ENCODE peak calls at places on chromosomes 16 and 17, in six cellular contexts. I is cardiac muscle cell, A is Peyer's patch, Y is AG04450, W is ascending aorta, J is lower lobe of right lung. H is an unnamed sample.

GRCh38 chr16:65117701-65118448 is 4.0 kb downstream of the CDH11 start:
- DNase-seq in A (peak; percentile 82), I (peak; percentile 90), J (no peak), W (peak; percentile 84), Y (peak; percentile 75), H (peak; percentile 72)

GRCh38 chr16:74431516-74431915 is 10.2 kb upstream of the CLEC18B start:
- DNase-seq in A (no peak), W (no peak), Y (no peak), J (no peak), I (no peak), H (no peak)

GRCh38 chr17:83124871-83125514 is 45.6 kb downstream of the METRNL start:
- DNase-seq in W (peak; percentile 65), I (no peak), J (peak; percentile 41), A (peak; percentile 51), Y (no peak), H (no peak)

GRCh38 chr17:79801156-79802038 is 4.5 kb upstream of the CBX8 start:
- DNase-seq in I (no peak), A (no peak), W (no peak), J (no peak), Y (no peak), H (no peak)

GRCh38 chr16:53291757-53292392 is 142.4 kb upstream of the RBL2 start:
- DNase-seq in J (no peak), W (no peak), Y (no peak), A (no peak), I (no peak), H (no peak)

GRCh38 chr17:4750606-4751005 is 10.9 kb upstream of the CXCL16 start:
- DNase-seq in W (no peak), J (peak; percentile 41), A (no peak), Y (no peak), I (no peak), H (no peak)

GRCh38 chr16:845349-845740 is 44.8 kb upstream of the GNG13 start:
- DNase-seq in I (no peak), W (no peak), J (no peak), A (no peak), Y (no peak), H (no peak)

GRCh38 chr16:88634141-88634993 is 4.0 kb upstream of the IL17C start:
- DNase-seq in A (peak; percentile 93), Y (no peak), I (peak; percentile 63), W (no peak), J (peak; percentile 82), H (no peak)

GRCh38 chr17:10121971-10122707 is 76.3 kb downstream of the GAS7 start:
- DNase-seq in I (no peak), Y (no peak), A (no peak), W (no peak), J (no peak), H (peak; percentile 74)

GRCh38 chr17:17545031-17545820 is 46.3 kb downstream of the PEMT start:
- DNase-seq in Y (no peak), I (peak; percentile 71), A (no peak), J (no peak), W (peak; percentile 78), H (peak; percentile 47)

GRCh38 chr17:79463421-79464309 is 147.2 kb downstream of the RBFOX3 start:
- DNase-seq in I (no peak), W (no peak), J (no peak), Y (no peak), A (no peak), H (no peak)

GRCh38 chr16:11180489-11180888 is 75.5 kb downstream of the SOCS1 start:
- DNase-seq in I (no peak), W (no peak), Y (no peak), A (no peak), J (peak; percentile 70), H (no peak)

GRCh38 chr17:76789235-76789788 is 51.4 kb downstream of the MFSD11 start:
- DNase-seq in I (no peak), W (no peak), J (peak; percentile 66), Y (no peak), A (no peak), H (no peak)

GRCh38 chr16:89314357-89314756 is 96.9 kb downstream of the ZNF778 start:
- DNase-seq in Y (no peak), A (peak; percentile 66), J (no peak), I (no peak), W (no peak), H (no peak)

GRCh38 chr17:79214940-79215604 is 140.4 kb downstream of the ENGASE start:
- DNase-seq in I (no peak), A (no peak), Y (no peak), J (no peak), W (no peak), H (no peak)

GRCh38 chr16:21104124-21104860 is 46.4 kb downstream of the DNAH3 start:
- DNase-seq in A (no peak), I (peak; percentile 70), W (no peak), Y (no peak), J (no peak), H (no peak)

GRCh38 chr16:79573071-79573470 is 27.5 kb downstream of the MAF start:
- DNase-seq in A (no peak), J (no peak), I (no peak), W (no peak), Y (no peak), H (no peak)

GRCh38 chr17:81715872-81716673 is 4.0 kb downstream of the SLC25A10 start:
- DNase-seq in A (no peak), Y (no peak), J (peak; percentile 37), I (no peak), W (no peak), H (no peak)

GRCh38 chr17:48555183-48555615 is 10.3 kb upstream of the HOXB2 start:
- DNase-seq in J (no peak), Y (peak; percentile 94), I (peak; percentile 88), A (no peak), W (no peak), H (no peak)

GRCh38 chr16:88545781-88546180 is 24.4 kb upstream of the ZC3H18 start:
- DNase-seq in A (no peak), Y (no peak), W (no peak), J (no peak), I (no peak), H (no peak)

GRCh38 chr17:16935786-16936185 is 36.1 kb downstream of the TNFRSF13B start:
- DNase-seq in J (no peak), I (no peak), W (peak; percentile 43), Y (no peak), A (peak; percentile 36), H (no peak)

GRCh38 chr17:77892469-77893143 is 65.9 kb upstream of the TNRC6C start:
- DNase-seq in J (peak; percentile 36), A (peak; percentile 44), W (no peak), I (peak; percentile 9), Y (no peak), H (peak; percentile 42)

GRCh38 chr17:885971-886571 is 93.5 kb downstream of the NXN start:
- DNase-seq in A (peak; percentile 57), J (no peak), I (no peak), Y (no peak), W (peak; percentile 77), H (peak; percentile 95)

GRCh38 chr16:15606521-15607220 is 36.3 kb downstream of the MARF1 start:
- DNase-seq in Y (no peak), I (no peak), A (no peak), J (no peak), W (no peak), H (no peak)

GRCh38 chr16:67647111-67647651 is 2.2 kb downstream of the CARMIL2 start:
- DNase-seq in A (no peak), Y (no peak), J (peak; percentile 27), I (no peak), W (no peak), H (no peak)
- H3K27me3 ChIP-seq in A (no peaks in the 10 kb centered on the region), Y (peaks cover 61% of the 10 kb centered on the region), J (peaks cover 71% of the 10 kb centered on the region), I (peaks cover 95% of the 10 kb centered on the region), W (peaks cover 42% of the 10 kb centered on the region), H (peaks cover 7% of the 10 kb centered on the region)

GRCh38 chr17:29615492-29616299 is 7.0 kb downstream of the CORO6 start:
- DNase-seq in W (peak; percentile 91), A (peak; percentile 95), J (peak; percentile 89), I (peak; percentile 92), Y (no peak), H (peak; percentile 93)

GRCh38 chr17:29617125-29617480 is 5.6 kb downstream of the CORO6 start:
- DNase-seq in W (peak; percentile 90), Y (no peak), J (peak; percentile 88), A (peak; percentile 93), I (peak; percentile 83), H (peak; percentile 78)

GRCh38 chr17:29615048-29615385 is 7.7 kb downstream of the CORO6 start:
- DNase-seq in W (peak; percentile 75), J (peak; percentile 79), A (peak; percentile 82), Y (no peak), I (no peak), H (no peak)

GRCh38 chr17:29617481-29618271 is 5.0 kb downstream of the CORO6 start:
- DNase-seq in Y (no peak), W (peak; percentile 85), A (peak; percentile 95), I (peak; percentile 78), J (peak; percentile 92), H (peak; percentile 87)

DNA sequence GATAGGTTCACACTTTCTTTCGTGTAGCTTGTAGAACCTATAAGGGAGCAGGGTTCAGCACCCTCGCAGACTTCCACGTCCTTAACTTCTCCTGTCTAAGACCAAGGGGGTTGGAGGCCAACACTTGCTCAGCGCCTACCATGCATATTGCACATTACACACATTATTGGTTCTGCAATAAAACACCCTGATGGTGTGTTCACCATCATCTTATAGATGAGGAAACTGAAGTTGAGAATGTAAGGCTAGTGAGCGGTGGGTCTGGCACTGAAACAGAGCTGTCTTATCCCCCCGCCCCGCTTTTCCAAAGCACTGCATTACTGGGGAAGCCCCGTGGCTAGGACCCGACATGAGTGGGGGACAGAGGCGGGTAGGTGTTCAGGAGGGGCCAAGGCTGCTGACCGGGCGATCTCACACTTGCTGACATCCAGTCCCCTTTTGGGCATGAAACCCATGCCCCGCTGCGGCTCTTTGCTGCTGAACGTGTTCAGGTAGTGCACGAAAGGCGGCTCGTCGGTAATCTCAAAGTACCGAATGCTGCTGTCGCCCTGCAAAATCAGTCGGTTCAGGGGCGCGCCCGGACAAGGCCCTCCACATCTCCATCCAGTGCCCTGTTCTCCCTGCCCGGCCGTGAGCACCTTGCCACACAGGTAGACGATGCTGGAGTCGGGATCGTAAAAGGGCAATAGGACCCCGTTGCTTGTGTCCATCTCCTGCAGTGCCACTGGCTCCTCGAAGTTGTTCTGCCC is 6.2 kb downstream of the CORO6 start:
- DNase-seq in Y (no peak), A (no peak), J (no peak), I (no peak), W (no peak), H (peak; percentile 70)
- H3K27me3 ChIP-seq in Y (no peaks in the 10 kb centered on the region), A (no peaks in the 10 kb centered on the region), J (peaks cover 11% of the 10 kb centered on the region), I (peaks cover 13% of the 10 kb centered on the region), W (no peaks in the 10 kb centered on the region), H (peaks cover 6% of the 10 kb centered on the region)

GRCh38 chr17:8315740-8316217 is 5.7 kb downstream of the ARHGEF15 start:
- DNase-seq in A (no peak), Y (no peak), I (no peak), J (no peak), W (no peak), H (no peak)
- H3K27me3 ChIP-seq in A (no peaks in the 10 kb centered on the region), Y (peaks cover 67% of the 10 kb centered on the region), I (peaks cover 34% of the 10 kb centered on the region), J (peaks cover 28% of the 10 kb centered on the region), W (no peaks in the 10 kb centered on the region), H (no peaks in the 10 kb centered on the region)

DNA sequence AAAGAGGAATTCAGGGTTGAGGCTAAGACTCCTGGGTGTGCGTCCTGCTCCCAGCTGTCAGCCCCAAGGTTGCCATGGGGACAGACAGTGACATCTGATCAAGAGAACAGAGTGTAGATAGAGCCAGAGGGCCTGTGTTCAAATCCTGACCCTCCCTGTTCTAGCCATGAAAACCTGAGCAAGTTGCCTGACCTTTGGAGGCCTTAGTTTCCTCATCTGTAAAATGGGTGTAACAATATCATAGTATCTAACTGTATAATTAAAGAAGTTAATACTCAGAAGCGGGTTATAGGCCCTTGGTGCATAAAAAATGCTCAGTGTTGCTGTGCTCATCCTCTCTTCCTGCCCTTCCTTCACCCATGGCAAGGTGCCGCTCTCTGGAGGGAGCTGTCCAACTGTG is 28.7 kb upstream of the FOXF1 start:
- DNase-seq in A (no peak), J (no peak), W (no peak), I (no peak), Y (no peak), H (no peak)
- H3K27me3 ChIP-seq in A (no peaks in the 10 kb centered on the region), J (peaks cover 23% of the 10 kb centered on the region), W (no peaks in the 10 kb centered on the region), I (peaks cover 72% of the 10 kb centered on the region), Y (no peaks in the 10 kb centered on the region), H (peaks cover 87% of the 10 kb centered on the region)